ENCODE peak calls at places on chromosomes 3 and 15, in nine cellular contexts. A is A549, J is Peyer's patch, F is HCT116, Y is breast epithelium, D is erythroblast, U is H1, T is prostate gland, H is NB4. N is an unnamed sample.

GRCh38 chr3:169871129-169871886 is 1.6 kb upstream of the LRRC31 start:
- DNase-seq in A (no peak), J (peak; percentile 69), F (no peak), Y (peak; percentile 59), D (no peak), U (no peak), T (peak; percentile 81), H (peak; percentile 14), N (no peak)

GRCh38 chr3:182108351-182108750 is 396.6 kb downstream of the SOX2 start:
- DNase-seq in A (no peak), J (no peak), F (no peak), Y (no peak), D (no peak), U (no peak), T (no peak), H (no peak), N (no peak)

GRCh38 chr15:88913017-88913849 is at the start of gene MFGE8:
- DNase-seq in A (peak; percentile 87), J (peak; percentile 79), F (no peak), Y (no peak), D (peak; percentile 67), U (peak; percentile 96), T (peak; percentile 48), H (peak; percentile 71), N (peak; percentile 71)

GRCh38 chr15:50137330-50137761 is 18.3 kb upstream of the ATP8B4 start:
- DNase-seq in A (peak; percentile 77), J (no peak), F (peak; percentile 86), Y (no peak), D (no peak), U (no peak), T (no peak), H (no peak), N (no peak)

GRCh38 chr3:114179575-114179974 is 723 bp upstream of the DRD3 start:
- DNase-seq in A (no peak), J (no peak), F (peak; percentile 15), Y (no peak), D (peak; percentile 14), U (no peak), T (no peak), H (peak; percentile 41), N (no peak)

GRCh38 chr15:56496635-56497034 is 31.7 kb upstream of the MNS1 start:
- DNase-seq in A (peak; percentile 79), J (no peak), F (peak; percentile 67), Y (no peak), D (peak; percentile 71), U (no peak), T (peak; percentile 17), H (peak; percentile 74), N (peak; percentile 29)

GRCh38 chr3:45994661-45995369 is 809 bp downstream of the FYCO1 start:
- DNase-seq in A (peak; percentile 13), J (peak; percentile 84), F (no peak), Y (no peak), D (peak; percentile 68), U (peak; percentile 47), T (no peak), H (peak; percentile 63), N (no peak)

GRCh38 chr3:37772773-37773291 is 88.8 kb upstream of the CTDSPL start:
- DNase-seq in A (no peak), J (no peak), F (no peak), Y (no peak), D (no peak), U (no peak), T (no peak), H (peak; percentile 11), N (no peak)

GRCh38 chr3:151816091-151816604 is 2.2 kb downstream of the AADAC start:
- DNase-seq in A (peak; percentile 17), J (no peak), F (no peak), Y (no peak), D (no peak), U (no peak), T (no peak), H (no peak), N (peak; percentile 40)

GRCh38 chr3:50806806-50807205 is 132.1 kb downstream of the DOCK3 start:
- DNase-seq in A (no peak), J (no peak), F (no peak), Y (no peak), D (no peak), U (no peak), T (no peak), H (no peak), N (no peak)

GRCh38 chr3:122793568-122794416 is at the start of gene HSPBAP1:
- DNase-seq in A (peak; percentile 94), J (peak; percentile 98), F (peak; percentile 87), Y (peak; percentile 90), D (no peak), U (peak; percentile 94), T (peak; percentile 93), H (peak; percentile 93), N (peak; percentile 99)

GRCh38 chr3:134852893-134853351 is 57.9 kb downstream of the EPHB1 start:
- DNase-seq in A (no peak), J (peak; percentile 66), F (no peak), Y (no peak), D (no peak), U (no peak), T (no peak), H (peak; percentile 27), N (no peak)

GRCh38 chr3:167728176-167728575 is 6.5 kb downstream of the PDCD10 start:
- DNase-seq in A (peak; percentile 4), J (no peak), F (no peak), Y (no peak), D (peak; percentile 59), U (no peak), T (no peak), H (no peak), N (no peak)

GRCh38 chr3:194000100-194000499 is 135.8 kb upstream of the HES1 start:
- DNase-seq in A (no peak), J (no peak), F (no peak), Y (no peak), D (no peak), U (no peak), T (no peak), H (no peak), N (peak; percentile 36)

GRCh38 chr3:68972358-68972979 is 40.1 kb upstream of the TAFA4 start:
- DNase-seq in A (peak; percentile 36), J (no peak), F (peak; percentile 44), Y (no peak), D (peak; percentile 70), U (peak; percentile 85), T (peak; percentile 23), H (peak; percentile 68), N (no peak)

GRCh38 chr3:122691195-122691594 is 10.6 kb downstream of the PARP14 start:
- DNase-seq in A (no peak), J (no peak), F (no peak), Y (no peak), D (no peak), U (no peak), T (no peak), H (no peak), N (no peak)

GRCh38 chr15:74242296-74242929 is 6.3 kb downstream of the CCDC33 start:
- DNase-seq in A (peak; percentile 41), J (no peak), F (peak; percentile 10), Y (no peak), D (no peak), U (no peak), T (no peak), H (no peak), N (no peak)
- TF ChIP-seq POLR2A in A (no peak), J (no peak), F (no peak), Y (no peak), D (no peak), U (no peak), T (no peak), H (no peak), N (no peak)

GRCh38 chr3:112653881-112654300 is 12.9 kb upstream of the CCDC80 start:
- DNase-seq in A (peak; percentile 77), J (no peak), F (no peak), Y (no peak), D (no peak), U (no peak), T (no peak), H (no peak), N (no peak)
- TF ChIP-seq POLR2A in A (no peak), J (no peak), F (no peak), Y (no peak), D (no peak), U (no peak), T (no peak), H (no peak), N (no peak)

GRCh38 chr3:48990636-48991421 is 788 bp downstream of the P4HTM start:
- DNase-seq in A (no peak), J (peak; percentile 64), F (no peak), Y (no peak), D (peak; percentile 70), U (peak; percentile 72), T (no peak), H (no peak), N (no peak)

GRCh38 chr3:48989796-48990635 is at the start of gene P4HTM:
- DNase-seq in A (no peak), J (peak; percentile 92), F (peak; percentile 72), Y (peak; percentile 78), D (peak; percentile 94), U (peak; percentile 84), T (peak; percentile 80), H (peak; percentile 85), N (peak; percentile 84)

GRCh38 chr3:48985977-48986376 is 4.1 kb upstream of the P4HTM start:
- DNase-seq in A (no peak), J (no peak), F (no peak), Y (no peak), D (no peak), U (no peak), T (no peak), H (no peak), N (no peak)

GRCh38 chr3:48991851-48992545 is 2.0 kb downstream of the P4HTM start:
- DNase-seq in A (no peak), J (no peak), F (no peak), Y (no peak), D (no peak), U (no peak), T (no peak), H (no peak), N (no peak)

GRCh38 chr3:48989126-48989795 is 780 bp upstream of the P4HTM start:
- DNase-seq in A (no peak), J (no peak), F (no peak), Y (no peak), D (peak; percentile 56), U (no peak), T (no peak), H (peak; percentile 23), N (no peak)
- TF ChIP-seq POLR2A in A (no peak), J (no peak), F (no peak), Y (no peak), D (no peak), U (peak; percentile 78), T (no peak), H (no peak), N (no peak)

DNA sequence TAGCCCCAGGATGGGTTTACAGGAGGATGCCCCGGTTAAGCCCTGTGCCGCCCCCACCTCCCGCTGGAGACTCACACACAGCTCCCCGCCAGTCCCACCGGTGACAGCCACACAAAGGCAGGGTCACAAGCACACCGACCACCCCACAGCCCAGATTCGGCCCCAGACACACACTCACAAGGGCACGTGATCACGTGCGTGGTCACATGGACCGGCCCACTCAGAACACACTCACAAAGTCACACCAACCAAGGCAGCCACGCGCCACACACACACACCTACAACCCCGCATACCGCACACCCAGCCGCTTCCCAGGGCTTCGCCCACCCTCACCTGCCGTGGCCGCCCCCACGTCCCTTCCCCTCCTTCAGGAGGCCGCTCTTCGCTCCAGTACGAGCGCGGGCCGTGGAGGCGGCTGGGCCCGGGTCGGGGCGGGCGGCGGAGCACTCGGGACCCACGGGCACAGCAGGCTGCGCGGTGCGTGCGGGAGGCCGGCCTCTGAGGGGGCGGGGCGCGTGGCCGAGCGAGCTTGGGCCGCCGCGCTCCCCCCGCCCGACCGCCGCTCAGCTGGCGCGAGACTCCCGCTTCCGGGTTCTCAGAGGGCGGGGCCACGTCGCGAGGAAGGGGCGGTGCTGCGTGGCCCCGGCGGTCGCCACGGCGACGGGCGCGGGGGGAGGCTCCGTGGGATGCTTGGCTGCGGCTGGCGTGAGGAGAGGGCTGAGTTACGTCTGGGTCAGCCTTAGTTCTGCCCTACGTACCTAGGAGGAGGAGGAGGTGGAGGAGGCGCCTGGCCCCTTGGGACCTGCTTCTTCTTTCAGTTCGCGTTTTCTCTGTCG is at the start of gene SPG21:
- DNase-seq in A (peak; percentile 97), J (peak; percentile 96), F (peak; percentile 77), Y (peak; percentile 90), D (peak; percentile 95), U (peak; percentile 89), T (peak; percentile 91), H (peak; percentile 96), N (peak; percentile 97)
- TF ChIP-seq POLR2A in A (peak; percentile 90), J (peak; percentile 61), F (peak; percentile 82), Y (no peak), D (peak; percentile 79), U (peak; percentile 48), T (peak; percentile 79), H (peak; percentile 63), N (no peak)